ENCODE peak calls at places on chromosomes 3 and 15, in seven cellular contexts. B is upper lobe of right lung, S is left ventricle myocardium inferior, D is neural progenitor cell, A is IMR-90, J is PC-9, L is body of pancreas. Y is an unnamed sample.

GRCh38 chr3:42572278-42572677 is 9.5 kb downstream of the SEC22C start:
- DNase-seq in A (peak; percentile 31), B (no peak), D (peak; percentile 69), S (no peak), L (peak; percentile 25), J (no peak), Y (peak; percentile 36)

GRCh38 chr3:99286266-99286845 is 352.0 kb upstream of the COL8A1 start:
- DNase-seq in S (no peak), A (no peak), L (no peak), B (no peak), J (no peak), D (no peak), Y (no peak)

GRCh38 chr15:64429448-64429847 is 30.9 kb upstream of the ZNF609 start:
- DNase-seq in A (no peak), D (no peak), J (no peak), B (no peak), S (no peak), L (no peak), Y (no peak)

GRCh38 chr3:69051796-69052566 is at the start of gene TMF1:
- DNase-seq in J (peak; percentile 95), L (peak; percentile 100), S (peak; percentile 98), A (peak; percentile 99), B (peak; percentile 99), D (peak; percentile 99), Y (peak; percentile 100)

GRCh38 chr3:140216249-140216648 is 281.3 kb downstream of the CLSTN2 start:
- DNase-seq in S (no peak), L (no peak), B (no peak), J (no peak), D (no peak), A (no peak), Y (no peak)

GRCh38 chr3:16064660-16065414 is 109.6 kb upstream of the GALNT15 start:
- DNase-seq in J (no peak), A (peak; percentile 97), L (peak; percentile 60), D (no peak), S (peak; percentile 83), B (no peak), Y (peak; percentile 59)

GRCh38 chr15:23538657-23539056 is 26.8 kb upstream of the MKRN3 start:
- DNase-seq in J (no peak), A (no peak), D (no peak), L (no peak), S (no peak), B (no peak), Y (no peak)

GRCh38 chr15:51223771-51224229 is 114.6 kb downstream of the CYP19A1 start:
- DNase-seq in L (peak; percentile 46), B (no peak), D (no peak), J (peak; percentile 45), A (peak; percentile 66), S (no peak), Y (no peak)

GRCh38 chr3:56303508-56303907 is 164.8 kb downstream of the ERC2 start:
- DNase-seq in D (peak; percentile 87), J (no peak), S (no peak), L (no peak), B (no peak), A (peak; percentile 36), Y (peak; percentile 67)

GRCh38 chr3:116453676-116454346 is 8.5 kb upstream of the LSAMP start:
- DNase-seq in D (no peak), L (no peak), S (no peak), B (no peak), J (no peak), A (peak; percentile 30), Y (no peak)

GRCh38 chr3:184354121-184354728 is 7.2 kb downstream of the CLCN2 start:
- DNase-seq in A (no peak), D (peak; percentile 69), S (no peak), L (peak; percentile 53), B (peak; percentile 79), J (no peak), Y (peak; percentile 66)

GRCh38 chr3:43161684-43162512 is 56.0 kb upstream of the POMGNT2 start:
- DNase-seq in B (no peak), J (no peak), S (no peak), L (no peak), D (peak; percentile 34), A (peak; percentile 78), Y (peak; percentile 56)

GRCh38 chr3:125684199-125684598 is 88.9 kb upstream of the OSBPL11 start:
- DNase-seq in D (peak; percentile 73), L (no peak), J (no peak), B (peak; percentile 58), A (peak; percentile 12), S (no peak), Y (peak; percentile 60)

GRCh38 chr3:159765860-159766294 is 222.8 kb upstream of the IL12A start:
- DNase-seq in S (no peak), J (no peak), A (no peak), L (no peak), B (no peak), D (no peak), Y (no peak)

GRCh38 chr3:171556133-171556532 is 95.9 kb upstream of the TNIK start:
- DNase-seq in B (no peak), J (no peak), L (no peak), D (no peak), A (no peak), S (peak; percentile 36), Y (no peak)
- H3K27ac ChIP-seq in B (no peak overlapping the region), J (no peak overlapping the region), L (no peak overlapping the region), D (no peak overlapping the region), A (no peak overlapping the region), S (no peak overlapping the region), Y (no peak overlapping the region)

GRCh38 chr3:127697531-127698240 is 24.9 kb downstream of the ABTB1 start:
- DNase-seq in D (peak; percentile 80), A (peak; percentile 90), L (peak; percentile 84), S (peak; percentile 88), J (no peak), B (peak; percentile 69), Y (peak; percentile 69)

GRCh38 chr3:127700406-127700805 is 27.7 kb downstream of the ABTB1 start:
- DNase-seq in A (no peak), S (no peak), B (peak; percentile 48), D (peak; percentile 48), J (no peak), L (no peak), Y (no peak)

GRCh38 chr3:127699946-127700300 is 27.2 kb downstream of the ABTB1 start:
- DNase-seq in B (no peak), L (no peak), J (no peak), D (no peak), S (no peak), A (no peak), Y (no peak)

GRCh38 chr3:127698264-127699097 is 25.7 kb downstream of the ABTB1 start:
- DNase-seq in D (no peak), A (no peak), B (peak; percentile 42), J (no peak), L (no peak), S (peak; percentile 22), Y (no peak)

DNA sequence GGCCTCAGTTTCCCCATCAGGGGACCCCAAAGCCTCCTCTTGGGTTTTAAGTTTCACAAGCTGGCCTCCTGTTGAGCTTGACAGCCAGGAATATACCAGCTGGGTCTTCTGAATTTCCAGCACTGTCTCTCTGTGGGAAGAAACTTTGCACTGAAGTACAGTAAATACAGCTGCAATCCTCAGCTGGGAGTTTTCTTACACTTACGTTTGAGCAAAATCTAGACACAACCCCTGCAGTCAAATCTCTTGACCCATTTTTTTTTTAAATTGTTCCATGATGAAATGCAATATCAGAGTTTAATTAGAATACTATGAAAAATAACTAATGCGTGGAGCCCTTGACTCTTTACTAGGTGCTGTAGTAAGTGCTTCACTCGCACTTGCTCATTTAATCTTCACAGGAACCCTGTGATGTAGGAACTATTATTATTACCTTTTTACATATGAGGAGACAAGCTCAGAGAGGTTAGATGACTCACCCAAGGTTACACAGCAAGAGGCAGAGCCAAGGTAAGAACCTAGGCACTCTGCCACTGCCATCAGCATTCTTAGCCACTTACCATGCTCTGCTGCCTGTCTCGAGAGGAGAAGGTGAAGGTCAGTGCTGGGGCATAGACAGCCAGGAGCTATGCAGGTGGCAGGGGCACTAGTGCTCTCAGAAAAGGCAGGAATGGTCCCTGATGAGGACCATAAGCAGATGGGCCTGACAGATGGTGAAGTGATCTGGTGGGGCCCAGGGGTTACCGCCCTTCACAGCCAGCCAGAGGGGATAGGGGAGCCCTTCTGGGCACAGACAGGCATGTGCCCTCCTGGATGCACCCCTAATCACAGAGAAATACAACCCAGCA is 26.6 kb downstream of the ABTB1 start:
- DNase-seq in A (peak; percentile 75), L (no peak), J (no peak), D (no peak), S (peak; percentile 16), B (peak; percentile 30), Y (no peak)
- H3K27ac ChIP-seq in A (peak overlapping the region; percentile 88), L (peak overlapping the region; percentile 80), J (no peak overlapping the region), D (no peak overlapping the region), S (peak overlapping the region; percentile 96), B (peak overlapping the region; percentile 84), Y (peak overlapping the region; percentile 88)

DNA sequence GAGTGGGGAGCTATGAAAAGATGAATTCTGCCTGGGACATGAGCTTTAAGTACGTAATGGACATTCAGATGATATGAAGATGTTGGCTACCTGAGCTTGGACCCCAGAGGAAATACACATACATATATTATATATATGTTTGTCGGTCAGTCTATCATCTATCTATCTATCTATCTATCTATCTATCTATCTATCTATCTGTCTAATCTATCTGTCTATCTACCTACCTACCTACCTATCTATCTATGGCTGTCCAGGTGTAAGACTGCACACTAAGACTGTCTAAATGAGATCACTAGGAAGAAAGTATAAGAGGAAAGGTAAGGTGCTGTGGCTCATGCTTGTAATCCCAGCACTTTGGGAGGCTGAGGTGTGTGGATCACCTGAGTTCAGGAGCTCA is 18.2 kb upstream of the CELF6 start:
- DNase-seq in B (no peak), A (no peak), J (no peak), D (no peak), L (no peak), S (no peak), Y (no peak)
- H3K27ac ChIP-seq in B (peak overlapping the region; percentile 11), A (peak overlapping the region; percentile 66), J (no peak overlapping the region), D (no peak overlapping the region), L (no peak overlapping the region), S (no peak overlapping the region), Y (peak overlapping the region; percentile 32)

GRCh38 chr15:38226867-38227266 is 25.8 kb upstream of the SPRED1 start:
- DNase-seq in S (no peak), D (no peak), A (peak; percentile 94), J (peak; percentile 76), L (peak; percentile 72), B (no peak), Y (peak; percentile 62)
- H3K27ac ChIP-seq in S (peak overlapping the region; percentile 22), D (no peak overlapping the region), A (no peak overlapping the region), J (no peak overlapping the region), L (peak overlapping the region; percentile 40), B (no peak overlapping the region), Y (no peak overlapping the region)

GRCh38 chr15:101436526-101436925 is 53.0 kb downstream of the PCSK6 start:
- DNase-seq in A (no peak), L (no peak), D (no peak), J (no peak), S (no peak), B (no peak), Y (no peak)
- H3K27ac ChIP-seq in A (no peak overlapping the region), L (no peak overlapping the region), D (no peak overlapping the region), J (no peak overlapping the region), S (no peak overlapping the region), B (no peak overlapping the region), Y (no peak overlapping the region)

GRCh38 chr3:41138601-41139000 is 60.7 kb upstream of the CTNNB1 start:
- DNase-seq in D (no peak), B (no peak), L (no peak), J (no peak), S (no peak), A (no peak), Y (no peak)
- H3K27ac ChIP-seq in D (no peak overlapping the region), B (no peak overlapping the region), L (no peak overlapping the region), J (no peak overlapping the region), S (no peak overlapping the region), A (no peak overlapping the region), Y (no peak overlapping the region)

Y was measured in hepatocyte.